ENCODE peak calls at places on chromosomes 6 and 20, in five cellular contexts. H, G, A, S and K are unnamed samples.

GRCh38 chr6:74879970-74880369 is 325.9 kb downstream of the COL12A1 start:
- DNase-seq in H (peak; percentile 22), G (peak; percentile 39), A (no peak), S (no peak), K (no peak)

GRCh38 chr6:63543982-63544381 is 28.3 kb upstream of the LOC128125822 start:
- DNase-seq in H (no peak), G (no peak), A (no peak), S (no peak), K (peak; percentile 21)

GRCh38 chr6:155544677-155545076 is 89.0 kb upstream of the NOX3 start:
- DNase-seq in H (no peak), G (no peak), A (no peak), S (no peak), K (no peak)

GRCh38 chr20:35283441-35284266 is 918 bp downstream of the EIF6 start:
- DNase-seq in H (no peak), G (no peak), A (no peak), S (no peak), K (peak; percentile 47)

GRCh38 chr6:150069707-150070106 is 786 bp upstream of the ULBP3 start:
- DNase-seq in H (no peak), G (no peak), A (no peak), S (no peak), K (no peak)

GRCh38 chr6:108243836-108244235 is 17.0 kb downstream of the SNX3 start:
- DNase-seq in H (no peak), G (no peak), A (no peak), S (no peak), K (no peak)

GRCh38 chr6:157493173-157493572 is 112.2 kb downstream of the ZDHHC14 start:
- DNase-seq in H (no peak), G (no peak), A (no peak), S (no peak), K (no peak)

GRCh38 chr6:139242457-139243240 is 49.1 kb downstream of the TXLNB start:
- DNase-seq in H (no peak), G (no peak), A (peak; percentile 34), S (no peak), K (no peak)

GRCh38 chr20:22932236-22932635 is 102.9 kb upstream of the SSTR4 start:
- DNase-seq in H (no peak), G (no peak), A (no peak), S (no peak), K (no peak)

GRCh38 chr6:21823371-21823770 is 229.8 kb downstream of the SOX4 start:
- DNase-seq in H (no peak), G (no peak), A (no peak), S (no peak), K (no peak)

GRCh38 chr20:35637266-35637665 is 21.6 kb downstream of the SPAG4 start:
- DNase-seq in H (no peak), G (no peak), A (no peak), S (no peak), K (no peak)

GRCh38 chr6:53734473-53735299 is 60.1 kb upstream of the LRRC1 start:
- DNase-seq in H (peak; percentile 78), G (peak; percentile 85), A (peak; percentile 74), S (no peak), K (peak; percentile 52)

GRCh38 chr20:45105317-45105716 is 4.4 kb upstream of the KCNS1 start:
- DNase-seq in H (no peak), G (no peak), A (no peak), S (no peak), K (no peak)

GRCh38 chr6:108277831-108278230 is 17.0 kb upstream of the SNX3 start:
- DNase-seq in H (no peak), G (no peak), A (no peak), S (no peak), K (peak; percentile 86)

GRCh38 chr6:74366634-74367033 is 670.6 kb downstream of the CD109 start:
- DNase-seq in H (peak; percentile 68), G (no peak), A (no peak), S (no peak), K (no peak)

GRCh38 chr6:43308101-43308989 is at the start of gene CRIP3:
- DNase-seq in H (no peak), G (peak; percentile 13), A (peak; percentile 91), S (peak; percentile 48), K (no peak)

GRCh38 chr6:125854355-125854754 is 63.6 kb downstream of the NCOA7 start:
- DNase-seq in H (no peak), G (no peak), A (no peak), S (no peak), K (no peak)

GRCh38 chr6:53483423-53484353 is 61.2 kb downstream of the GCLC start:
- DNase-seq in H (no peak), G (peak; percentile 26), A (no peak), S (no peak), K (peak; percentile 20)

GRCh38 chr6:138848461-138848860 is 52.6 kb downstream of the ECT2L start:
- DNase-seq in H (no peak), G (no peak), A (no peak), S (no peak), K (peak; percentile 92)

GRCh38 chr20:17759449-17759848 is 59.7 kb downstream of the BANF2 start:
- DNase-seq in H (no peak), G (peak; percentile 60), A (no peak), S (no peak), K (no peak)

GRCh38 chr20:3800878-3801260 is 4.8 kb downstream of the CDC25B start:
- DNase-seq in H (no peak), G (no peak), A (no peak), S (no peak), K (no peak)

GRCh38 chr6:27889628-27890315 is 22.4 kb downstream of the OR2B2 start:
- DNase-seq in H (no peak), G (peak; percentile 18), A (peak; percentile 60), S (no peak), K (no peak)

GRCh38 chr20:35002426-35003210 is 47.0 kb downstream of the MYH7B start:
- DNase-seq in H (no peak), G (no peak), A (no peak), S (no peak), K (no peak)

GRCh38 chr20:2937902-2938301 is 64.6 kb downstream of the PTPRA start:
- DNase-seq in H (no peak), G (no peak), A (no peak), S (no peak), K (no peak)

GRCh38 chr6:140281236-140281635 is 906.8 kb upstream of the CITED2 start:
- DNase-seq in H (peak; percentile 42), G (no peak), A (no peak), S (no peak), K (peak; percentile 6)

GRCh38 chr6:169302255-169302654 is 48.6 kb upstream of the THBS2 start:
- DNase-seq in H (no peak), G (no peak), A (no peak), S (no peak), K (no peak)

GRCh38 chr20:622161-622560 is 12.1 kb upstream of the TCF15 start:
- DNase-seq in H (no peak), G (no peak), A (no peak), S (no peak), K (no peak)
- H2AK5ac ChIP-seq in H (no peak overlapping the region), G (no peak overlapping the region), A (no peak overlapping the region), S (no peak overlapping the region), K (no peak overlapping the region)

GRCh38 chr20:33279261-33279910 is 3.6 kb upstream of the BPIFB1 start:
- DNase-seq in H (no peak), G (no peak), A (no peak), S (no peak), K (no peak)

GRCh38 chr20:33278700-33279099 is 4.3 kb upstream of the BPIFB1 start:
- DNase-seq in H (no peak), G (no peak), A (no peak), S (no peak), K (no peak)

GRCh38 chr20:33275871-33276270 is 7.1 kb upstream of the BPIFB1 start:
- DNase-seq in H (no peak), G (no peak), A (no peak), S (no peak), K (no peak)

GRCh38 chr20:33276303-33277113 is 6.5 kb upstream of the BPIFB1 start:
- DNase-seq in H (no peak), G (no peak), A (peak; percentile 41), S (no peak), K (no peak)

DNA sequence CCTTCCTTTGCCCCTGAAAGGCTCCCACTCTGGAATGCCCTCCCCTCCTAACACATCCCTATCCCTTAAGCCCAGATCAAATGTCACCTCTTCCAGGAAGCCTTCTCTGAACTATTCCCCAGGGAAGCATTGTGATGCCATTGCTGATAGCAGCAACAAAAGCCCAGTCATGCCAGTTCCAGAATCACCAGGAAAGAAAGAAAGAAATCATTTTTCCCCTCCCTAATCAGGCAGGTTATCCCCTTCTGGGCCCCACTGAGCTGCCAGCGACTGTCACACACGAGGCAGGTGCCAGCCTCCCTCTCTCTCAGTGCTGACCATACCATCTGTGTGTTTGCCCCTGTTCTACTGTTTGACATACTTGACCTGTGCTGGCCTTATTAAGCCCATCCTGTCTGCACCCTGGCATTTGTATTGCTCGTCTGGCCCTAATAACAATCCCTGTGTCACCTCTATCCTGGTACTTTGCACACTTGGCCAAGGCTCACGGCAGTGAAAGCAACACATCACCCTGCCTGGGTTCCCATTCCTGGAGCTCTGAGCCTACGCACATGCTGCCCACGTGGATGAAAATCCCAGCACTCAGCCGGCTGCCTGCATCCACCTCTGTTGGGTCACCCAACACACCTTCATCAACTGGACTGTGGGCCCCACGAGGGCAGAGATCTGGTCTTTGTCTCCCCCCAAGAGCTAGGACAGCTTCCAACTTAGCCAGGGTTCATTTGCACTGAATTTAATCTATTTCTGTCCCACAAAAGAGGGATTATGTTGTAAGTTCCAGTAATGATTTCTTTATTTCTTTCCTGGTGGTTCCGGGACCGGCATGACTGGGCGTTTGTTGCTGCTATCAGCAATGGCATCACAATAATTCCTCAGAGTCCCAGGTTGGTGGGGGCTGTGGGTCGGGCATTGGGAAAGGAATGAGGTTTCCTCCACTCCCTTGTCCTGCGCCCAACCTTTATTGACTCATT is 5.3 kb upstream of the BPIFB1 start:
- DNase-seq in H (no peak), G (no peak), A (no peak), S (no peak), K (peak; percentile 80)
- H2AK5ac ChIP-seq in H (no peak overlapping the region), G (no peak overlapping the region), A (no peak overlapping the region), S (no peak overlapping the region), K (no peak overlapping the region)

DNA sequence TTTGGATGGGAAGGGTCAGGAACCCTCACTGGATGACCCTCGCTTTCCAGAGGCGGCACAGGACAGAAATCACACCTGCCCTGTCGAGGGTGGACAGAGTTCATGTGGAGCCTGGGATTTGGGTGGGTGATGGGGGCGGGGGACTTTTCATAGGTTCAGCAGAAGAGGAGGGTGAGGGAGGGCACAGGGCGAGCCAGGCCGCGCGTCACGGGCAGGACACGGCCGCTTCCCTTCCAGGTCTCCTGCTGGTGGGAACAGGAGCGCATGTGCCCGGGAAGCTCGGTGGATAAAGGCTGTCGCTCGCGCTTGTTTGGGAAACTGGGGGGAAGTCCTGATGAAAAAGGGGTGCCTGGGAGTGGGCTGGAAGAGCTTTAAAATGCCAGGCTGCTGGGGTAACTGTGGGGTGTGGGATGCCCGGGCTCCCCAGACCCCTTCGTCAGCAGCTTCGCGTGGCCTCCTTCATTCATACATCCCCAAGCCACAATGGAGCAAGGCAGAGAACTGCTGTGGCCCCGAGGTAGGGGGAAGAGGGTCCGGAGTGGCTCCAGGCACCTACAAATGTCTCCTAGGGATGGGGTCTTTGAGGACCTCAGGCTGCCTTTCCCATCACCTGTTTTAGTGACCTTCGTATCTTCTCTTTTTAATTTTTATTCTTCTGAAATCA is 102.2 kb downstream of the DACT2 start:
- DNase-seq in H (no peak), G (no peak), A (peak; percentile 28), S (no peak), K (no peak)
- H2AK5ac ChIP-seq in H (no peak overlapping the region), G (no peak overlapping the region), A (no peak overlapping the region), S (peak overlapping the region; percentile 16), K (no peak overlapping the region)

GRCh38 chr6:30828027-30828962 is 56.0 kb upstream of the DDR1 start:
- DNase-seq in H (peak; percentile 90), G (peak; percentile 88), A (peak; percentile 79), S (peak; percentile 68), K (peak; percentile 74)
- H2AK5ac ChIP-seq in H (peak overlapping the region; percentile 89), G (peak overlapping the region; percentile 73), A (no peak overlapping the region), S (peak overlapping the region; percentile 38), K (peak overlapping the region; percentile 16)

GRCh38 chr20:63061701-63062100 is 54.9 kb upstream of the BHLHE23 start:
- DNase-seq in H (no peak), G (no peak), A (peak; percentile 16), S (no peak), K (no peak)
- H2AK5ac ChIP-seq in H (no peak overlapping the region), G (no peak overlapping the region), A (no peak overlapping the region), S (no peak overlapping the region), K (no peak overlapping the region)